ENCODE peak calls at places on chromosomes 16 and 17, in four cellular contexts. I is body of pancreas, L is fibroblast of pulmonary artery, B is endodermal cell. G is an unnamed sample.

GRCh38 chr17:62808576-62808970 is 459 bp upstream of the MARCHF10 start:
- DNase-seq in L (no peak), B (no peak), I (no peak), G (no peak)

GRCh38 chr16:3243882-3244281 is 8.9 kb upstream of the ZNF200 start:
- DNase-seq in I (no peak), B (no peak), L (no peak), G (no peak)

GRCh38 chr17:78933959-78934568 is 8.9 kb upstream of the TIMP2 start:
- DNase-seq in L (peak), I (peak), B (peak), G (peak)

GRCh38 chr17:28946239-28946638 is 5.1 kb downstream of the PHF12 start:
- DNase-seq in I (no peak), B (no peak), L (peak), G (no peak)

GRCh38 chr16:117381-118365 is 20.8 kb downstream of the NPRL3 start:
- DNase-seq in B (peak), L (peak), I (peak), G (no peak)

GRCh38 chr17:31722251-31723056 is 136.6 kb downstream of the COPRS start:
- DNase-seq in B (no peak), I (peak), L (peak), G (peak)

GRCh38 chr17:38798614-38799500 is 499 bp downstream of the PIP4K2B start:
- DNase-seq in B (peak), I (peak), L (peak), G (no peak)

GRCh38 chr16:4682616-4683254 is 10.6 kb upstream of the NUDT16L1 start:
- DNase-seq in I (no peak), L (peak), B (peak), G (no peak)

GRCh38 chr17:35733366-35733765 is 1.9 kb downstream of the RASL10B start:
- DNase-seq in I (no peak), B (peak), L (no peak), G (no peak)

GRCh38 chr17:80002690-80003490 is 32.8 kb downstream of the TBC1D16 start:
- DNase-seq in B (no peak), L (no peak), I (no peak), G (no peak)

GRCh38 chr16:66474750-66475199 is 47.7 kb downstream of the BEAN1 start:
- DNase-seq in B (peak), I (no peak), L (no peak), G (no peak)

GRCh38 chr17:66673668-66674276 is 161.1 kb upstream of the CACNG5 start:
- DNase-seq in L (peak), B (peak), I (peak), G (no peak)

GRCh38 chr17:80068301-80069160 is 32.1 kb downstream of the CCDC40 start:
- DNase-seq in I (peak), B (no peak), L (peak), G (peak)

GRCh38 chr17:50904522-50905459 is 38.6 kb upstream of the TOB1 start:
- DNase-seq in L (no peak), I (peak), B (peak), G (no peak)

GRCh38 chr17:15351925-15352324 is 10.5 kb upstream of the TEKT3 start:
- DNase-seq in B (no peak), I (peak), L (peak), G (no peak)

GRCh38 chr16:57723170-57723569 is 12.4 kb upstream of the KATNB1 start:
- DNase-seq in B (peak), L (peak), I (no peak), G (no peak)

DNA sequence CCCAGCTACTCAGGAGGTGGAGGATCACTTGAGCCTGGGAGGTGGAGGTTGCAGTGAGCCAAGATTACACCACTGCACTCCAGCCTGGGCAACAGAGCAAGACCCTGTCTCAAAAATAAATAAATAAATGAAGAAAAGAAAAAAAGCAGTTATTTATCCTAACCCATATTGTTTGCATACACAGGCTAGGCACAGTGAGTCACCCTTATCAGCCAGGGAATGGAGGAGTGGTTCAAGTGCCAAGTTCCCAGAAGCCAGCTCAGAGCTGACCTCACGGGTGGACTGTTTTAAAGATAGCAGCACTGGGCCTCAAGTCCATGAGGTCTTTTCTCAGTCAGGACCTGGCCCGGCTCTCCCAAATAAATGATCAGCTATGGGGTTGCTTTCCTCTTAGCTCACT is 22.7 kb upstream of the MGAT5B start:
- DNase-seq in I (no peak), L (peak), B (no peak), G (no peak)
- TF ChIP-seq CTCF in I (no peak), L (no peak), B (no peak), G (no peak)

GRCh38 chr17:81831563-81831956 is 1.5 kb downstream of the MCRIP1 start:
- DNase-seq in L (no peak), I (no peak), B (no peak), G (no peak)
- H3K4me3 ChIP-seq in L (peak), I (no peak), B (peak), G (no peak)

GRCh38 chr17:52170963-52171572 is 12.6 kb upstream of the CA10 start:
- DNase-seq in B (peak), I (peak), L (peak), G (no peak)
- TF ChIP-seq CTCF in B (peak), I (peak), L (peak), G (peak)

GRCh38 chr16:35480988-35481387 is 2021.6 kb downstream of the TP53TG3F start:
- DNase-seq in B (no peak), I (no peak), L (no peak), G (no peak)
- H3K4me3 ChIP-seq in B (no peak), I (no peak), L (no peak), G (no peak)

DNA sequence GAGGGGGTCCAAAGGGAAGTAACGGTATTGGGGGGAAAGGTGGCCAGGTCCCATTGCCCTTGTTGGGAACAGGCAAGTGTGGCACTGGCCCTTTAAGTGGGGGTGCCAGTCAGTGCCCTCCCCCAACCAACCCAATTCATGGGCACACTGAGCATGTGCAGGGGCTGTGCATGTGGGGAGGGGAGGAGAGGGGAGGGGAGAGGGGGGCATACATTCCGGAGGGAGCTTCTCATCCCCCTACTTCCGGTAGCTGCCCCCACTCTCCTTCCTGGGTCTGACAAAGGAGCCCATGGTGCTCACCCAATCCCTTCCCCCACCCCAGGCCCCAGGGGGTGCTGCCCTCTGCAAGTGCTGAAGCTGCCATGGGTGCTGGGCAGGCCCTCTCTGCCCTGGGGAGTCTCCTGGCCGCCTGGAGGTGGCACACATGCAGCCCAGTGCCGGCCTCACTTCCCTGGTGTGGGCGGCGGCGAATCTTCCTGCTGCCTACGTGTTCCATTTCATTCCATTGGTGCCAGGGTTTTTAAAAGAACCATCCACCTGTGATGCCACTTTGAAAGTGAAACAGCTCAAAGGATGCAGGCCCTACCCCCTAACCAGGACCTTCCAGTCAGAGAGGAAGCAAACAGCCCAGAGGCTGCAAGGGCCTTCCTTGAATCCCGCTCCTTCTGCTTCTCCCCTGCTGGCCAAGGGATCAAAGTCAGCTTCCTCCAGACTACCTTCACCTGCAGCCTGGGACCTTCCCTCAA is 11.0 kb downstream of the HEXIM2 start:
- DNase-seq in L (peak), I (peak), B (peak), G (no peak)
- TF ChIP-seq CTCF in L (no peak), I (no peak), B (peak), G (no peak)

GRCh38 chr17:42119301-42119700 is 1.9 kb downstream of the KAT2A start:
- DNase-seq in I (no peak), L (no peak), B (no peak), G (no peak)
- H3K4me3 ChIP-seq in I (no peak), L (no peak), B (no peak), G (no peak)

GRCh38 chr16:75695708-75696107 is 5.6 kb downstream of the DUXB start:
- DNase-seq in L (no peak), I (no peak), B (peak), G (no peak)
- TF ChIP-seq CTCF in L (no peak), I (no peak), B (peak), G (no peak)

GRCh38 chr17:43888548-43888947 is 18.8 kb downstream of the MPP2 start:
- DNase-seq in L (no peak), I (no peak), B (no peak), G (no peak)

GRCh38 chr17:43892672-43892975 is 14.7 kb downstream of the MPP2 start:
- DNase-seq in L (no peak), I (no peak), B (no peak), G (no peak)

GRCh38 chr17:43897827-43898226 is 9.5 kb downstream of the MPP2 start:
- DNase-seq in I (no peak), B (no peak), L (no peak), G (no peak)

GRCh38 chr17:43890240-43890639 is 17.1 kb downstream of the MPP2 start:
- DNase-seq in I (no peak), L (no peak), B (no peak), G (no peak)

DNA sequence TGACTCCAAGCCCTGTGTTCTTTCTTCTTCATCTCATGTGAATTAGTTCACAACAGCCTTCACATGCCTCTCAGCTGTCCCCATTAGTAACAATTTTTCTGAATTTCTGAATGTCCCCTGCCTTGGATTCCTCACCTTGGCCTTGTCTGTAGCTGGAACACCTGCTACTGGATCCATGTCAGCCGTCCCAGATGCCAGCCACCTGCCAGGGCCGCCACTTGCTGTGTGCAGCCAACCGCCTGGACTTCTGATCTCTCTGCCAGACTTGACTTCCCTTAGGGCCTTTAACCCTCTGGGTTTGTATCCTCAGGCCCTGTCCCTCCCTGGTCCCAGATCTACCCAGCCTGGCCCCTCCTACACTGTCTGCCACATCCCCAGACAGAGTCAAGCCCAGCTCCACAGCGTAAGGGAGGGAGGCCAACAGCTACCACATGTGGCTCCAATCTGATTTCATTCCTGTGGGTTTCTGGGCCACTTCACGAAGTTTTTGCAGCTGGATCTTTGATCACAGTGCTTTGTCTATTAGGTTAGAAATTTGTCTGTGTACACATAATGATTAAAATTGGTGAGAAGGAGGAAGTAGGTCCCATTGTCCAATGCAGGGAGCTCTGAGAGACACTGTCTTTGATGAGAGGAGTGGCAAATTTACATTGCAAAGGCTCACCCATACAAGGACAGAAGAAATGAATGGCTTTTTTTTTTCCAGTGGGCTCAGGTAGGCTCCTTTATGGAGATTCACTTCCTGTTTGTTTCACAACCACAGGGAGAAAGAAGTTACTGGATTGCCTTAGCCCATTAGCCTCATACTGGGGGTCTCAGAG is 15.3 kb downstream of the MPP2 start:
- DNase-seq in L (no peak), I (peak), B (peak), G (no peak)
- H3K4me3 ChIP-seq in L (no peak), I (no peak), B (no peak), G (no peak)

GRCh38 chr16:85656351-85657266 is 32.1 kb downstream of the GINS2 start:
- DNase-seq in L (no peak), B (no peak), I (no peak), G (no peak)

GRCh38 chr16:85653226-85653917 is 35.4 kb downstream of the GINS2 start:
- DNase-seq in L (peak), B (no peak), I (no peak), G (no peak)

GRCh38 chr16:85657267-85657650 is 31.5 kb downstream of the GINS2 start:
- DNase-seq in B (no peak), L (no peak), I (no peak), G (no peak)

GRCh38 chr16:85654251-85655115 is 34.3 kb downstream of the GINS2 start:
- DNase-seq in L (no peak), B (no peak), I (no peak), G (no peak)

GRCh38 chr16:85655216-85656129 is 33.3 kb downstream of the GINS2 start:
- DNase-seq in B (no peak), I (no peak), L (no peak), G (no peak)
- TF ChIP-seq CTCF in B (no peak), I (no peak), L (no peak), G (no peak)

G was measured in retinal pigment epithelial cell.